ENCODE peak calls at places on chromosome 20, in seven cellular contexts. K is psoas muscle, U is transverse colon, F is heart left ventricle, G is dorsolateral prefrontal cortex, R is cardiac muscle cell, C is ascending aorta. M is an unnamed sample.

GRCh38 chr20:58032599-58032998 is 195.9 kb downstream of the ANKRD60 start:
- DNase-seq in C (no peak), G (no peak), U (no peak), R (no peak), K (no peak), F (no peak), M (no peak)

GRCh38 chr20:23596856-23597255 is 8.9 kb downstream of the CST9 start:
- DNase-seq in G (no peak), C (no peak), R (peak), U (no peak), K (no peak), F (no peak), M (no peak)

GRCh38 chr20:58023346-58023745 is 205.1 kb downstream of the ANKRD60 start:
- DNase-seq in U (no peak), C (peak), K (no peak), F (no peak), R (no peak), G (no peak), M (no peak)

GRCh38 chr20:33202451-33202850 is 14.7 kb upstream of the BPIFA3 start:
- DNase-seq in R (no peak), U (no peak), K (no peak), F (no peak), C (no peak), G (no peak), M (no peak)

GRCh38 chr20:25207149-25207959 is 11.8 kb downstream of the ENTPD6 start:
- DNase-seq in R (no peak), K (no peak), F (no peak), U (no peak), C (peak), G (no peak), M (no peak)

GRCh38 chr20:23212482-23212881 is 126.4 kb upstream of the CD93 start:
- DNase-seq in G (no peak), C (no peak), F (no peak), U (no peak), K (no peak), R (no peak), M (no peak)

GRCh38 chr20:53187402-53187801 is 215.2 kb downstream of the TSHZ2 start:
- DNase-seq in G (no peak), F (no peak), U (no peak), C (no peak), K (no peak), R (no peak), M (no peak)

GRCh38 chr20:51338692-51339440 is 203.7 kb downstream of the NFATC2 start:
- DNase-seq in K (no peak), U (no peak), F (no peak), R (peak), C (no peak), G (no peak), M (no peak)

GRCh38 chr20:48750941-48751620 is 76.7 kb downstream of the PREX1 start:
- DNase-seq in C (peak), U (peak), K (peak), R (peak), G (peak), F (peak), M (peak)

GRCh38 chr20:58602124-58602523 is 49.0 kb upstream of the STX16 start:
- DNase-seq in C (no peak), U (no peak), R (no peak), G (no peak), F (no peak), K (no peak), M (no peak)

GRCh38 chr20:41618807-41619294 is 674 bp upstream of the CHD6 start:
- DNase-seq in G (peak), R (no peak), U (no peak), F (no peak), K (no peak), C (no peak), M (peak)

GRCh38 chr20:9021699-9022098 is 47.2 kb upstream of the PLCB4 start:
- DNase-seq in G (no peak), K (no peak), U (no peak), R (peak), F (no peak), C (no peak), M (no peak)

GRCh38 chr20:34956751-34957472 is 1.2 kb downstream of the MYH7B start:
- DNase-seq in C (no peak), G (no peak), F (no peak), U (no peak), R (no peak), K (no peak), M (no peak)

GRCh38 chr20:49245921-49246740 is 26.9 kb downstream of the DDX27 start:
- DNase-seq in R (peak), G (no peak), U (no peak), F (no peak), C (no peak), K (no peak), M (no peak)

DNA sequence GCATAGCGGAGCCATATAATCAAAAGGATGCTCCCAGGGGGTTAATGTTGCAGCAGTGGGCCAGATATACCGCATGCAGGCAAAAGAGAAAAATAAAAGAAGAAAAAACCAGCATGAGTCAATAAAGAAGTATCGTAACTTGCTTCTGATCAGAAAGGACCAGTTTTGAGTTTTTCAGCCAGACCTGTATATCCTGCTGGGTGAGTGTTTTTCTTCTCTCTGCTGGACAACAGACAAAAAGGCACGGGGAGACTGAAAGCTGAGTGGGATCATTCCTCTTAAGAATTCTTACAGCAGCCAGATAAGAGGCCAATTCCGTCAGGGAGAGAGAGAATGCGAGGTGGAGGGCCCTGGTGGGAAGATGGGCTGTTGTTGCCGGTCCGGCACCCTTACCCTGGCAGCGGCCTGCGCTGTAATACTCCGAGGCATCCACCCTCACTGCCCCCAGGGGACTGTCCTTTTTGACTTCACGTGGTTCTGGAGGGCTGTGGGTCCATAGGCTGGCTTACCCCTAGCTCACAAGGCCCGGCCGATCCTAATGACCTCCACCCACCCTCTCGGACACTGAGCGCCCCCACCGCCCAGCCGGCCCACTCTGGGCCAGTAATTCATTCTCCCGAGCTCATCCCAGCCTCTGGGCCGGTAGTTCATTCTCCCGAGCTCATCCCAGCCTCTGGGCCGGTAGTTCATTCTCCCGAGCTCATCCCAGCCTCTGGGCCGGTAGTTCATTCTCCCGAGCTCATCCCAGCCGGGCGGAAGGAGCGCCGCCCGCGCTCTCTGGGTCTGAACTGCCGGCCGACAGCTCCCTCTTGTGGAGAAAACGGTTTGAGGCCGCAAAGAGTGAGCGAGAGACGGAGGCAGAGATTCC is 118.4 kb upstream of the SIRPA start:
- DNase-seq in G (peak), K (peak), F (peak), C (peak), U (peak), R (peak), M (peak)
- H3K27ac ChIP-seq in G (peak), K (no peak), F (peak), C (no peak), U (peak), R (peak), M (peak)

GRCh38 chr20:47359533-47360206 is 3.2 kb upstream of the ZMYND8 start:
- DNase-seq in U (no peak), K (no peak), G (no peak), R (no peak), F (no peak), C (no peak), M (no peak)

GRCh38 chr20:47358672-47359532 is 2.4 kb upstream of the ZMYND8 start:
- DNase-seq in G (peak), R (peak), K (peak), U (peak), F (no peak), C (peak), M (peak)

GRCh38 chr20:47361268-47361665 is 4.8 kb upstream of the ZMYND8 start:
- DNase-seq in R (no peak), C (no peak), F (no peak), K (no peak), U (no peak), G (no peak), M (no peak)

GRCh38 chr20:47360489-47361267 is 4.2 kb upstream of the ZMYND8 start:
- DNase-seq in F (peak), K (peak), R (peak), G (peak), U (peak), C (peak), M (peak)

DNA sequence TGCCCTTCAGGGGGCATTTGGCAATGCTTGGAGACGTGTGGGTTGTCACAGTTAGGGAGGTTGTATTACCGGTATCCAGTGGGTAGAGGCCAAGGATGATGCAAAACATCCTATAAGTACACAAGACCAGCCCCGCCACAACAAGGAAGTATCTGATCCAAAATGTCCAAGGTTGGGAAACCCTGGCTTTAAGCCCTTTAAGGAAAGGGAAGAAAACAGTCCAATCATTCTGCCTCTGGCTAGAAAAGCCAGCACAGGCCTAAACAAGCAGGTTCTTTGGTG is 3.6 kb upstream of the ZMYND8 start:
- DNase-seq in R (peak), U (peak), K (no peak), G (no peak), F (no peak), C (peak), M (no peak)
- H3K27ac ChIP-seq in R (peak), U (peak), K (peak), G (peak), F (peak), C (peak), M (peak)

DNA sequence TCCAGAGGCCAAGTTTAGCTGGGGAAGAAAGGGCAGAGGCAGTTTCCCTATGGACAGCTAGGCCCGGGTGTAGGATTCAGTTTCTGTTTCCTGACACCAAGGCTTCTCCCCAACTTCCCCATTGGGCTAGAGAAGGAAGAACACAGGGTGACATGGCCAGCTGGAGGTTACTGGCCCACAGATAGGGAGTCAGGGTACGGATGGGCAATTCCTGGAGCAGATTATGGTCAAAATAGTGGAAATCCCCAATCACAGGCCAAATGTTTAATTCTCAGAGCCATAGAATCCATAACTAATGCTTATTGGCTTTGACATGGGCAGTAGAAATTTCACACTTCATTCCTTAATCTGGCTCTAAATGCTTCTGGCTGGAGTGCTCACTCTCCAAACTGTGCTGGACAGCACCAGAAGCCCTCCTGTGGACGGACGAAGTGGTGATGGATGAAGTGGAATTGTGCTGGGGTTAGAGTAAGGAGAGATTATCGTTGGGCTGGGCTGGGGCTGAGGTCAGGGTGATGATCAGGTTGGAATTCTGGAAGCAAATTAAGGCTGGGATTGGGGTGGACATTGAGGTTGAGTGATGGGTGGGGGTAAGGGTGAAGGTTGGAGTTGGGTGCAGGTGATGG is 869 bp downstream of the SIGLEC1 start:
- DNase-seq in R (no peak), K (no peak), U (no peak), C (no peak), F (peak), G (no peak), M (no peak)
- H3K27ac ChIP-seq in R (no peak), K (no peak), U (no peak), C (no peak), F (no peak), G (no peak), M (no peak)

DNA sequence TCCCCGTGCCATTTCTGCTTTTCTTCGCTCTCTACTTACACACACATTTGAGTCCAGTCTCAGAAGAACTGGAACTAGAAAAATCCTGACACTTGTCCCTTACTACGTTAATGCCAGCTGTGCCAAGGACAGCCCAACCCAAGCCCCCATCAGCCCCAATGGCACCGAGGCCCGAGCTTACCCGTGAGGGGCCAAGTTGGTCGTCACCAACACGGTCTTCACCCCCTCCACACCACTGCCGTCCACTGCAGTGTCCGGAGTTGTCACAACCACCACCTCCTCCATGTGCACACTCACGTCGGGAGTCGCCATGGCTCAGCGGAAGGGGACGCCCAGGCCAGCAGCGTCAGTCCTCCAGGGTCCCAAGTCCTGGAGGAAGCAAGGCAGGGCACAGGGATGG is 7.8 kb downstream of the GMEB2 start:
- DNase-seq in R (no peak), K (no peak), G (no peak), F (peak), U (no peak), C (no peak), M (no peak)
- H3K27ac ChIP-seq in R (no peak), K (no peak), G (no peak), F (no peak), U (no peak), C (no peak), M (no peak)

GRCh38 chr20:61113731-61114130 is 138.3 kb upstream of the CDH4 start:
- DNase-seq in U (no peak), R (no peak), G (no peak), F (no peak), C (no peak), K (no peak), M (no peak)

GRCh38 chr20:61115627-61116026 is 136.4 kb upstream of the CDH4 start:
- DNase-seq in R (no peak), F (no peak), G (no peak), U (no peak), K (no peak), C (no peak), M (no peak)

GRCh38 chr20:61112515-61112914 is 139.5 kb upstream of the CDH4 start:
- DNase-seq in U (no peak), K (no peak), R (no peak), G (no peak), F (no peak), C (no peak), M (no peak)

GRCh38 chr20:61117725-61118124 is 134.3 kb upstream of the CDH4 start:
- DNase-seq in K (no peak), C (no peak), F (no peak), G (no peak), R (no peak), U (no peak), M (no peak)

DNA sequence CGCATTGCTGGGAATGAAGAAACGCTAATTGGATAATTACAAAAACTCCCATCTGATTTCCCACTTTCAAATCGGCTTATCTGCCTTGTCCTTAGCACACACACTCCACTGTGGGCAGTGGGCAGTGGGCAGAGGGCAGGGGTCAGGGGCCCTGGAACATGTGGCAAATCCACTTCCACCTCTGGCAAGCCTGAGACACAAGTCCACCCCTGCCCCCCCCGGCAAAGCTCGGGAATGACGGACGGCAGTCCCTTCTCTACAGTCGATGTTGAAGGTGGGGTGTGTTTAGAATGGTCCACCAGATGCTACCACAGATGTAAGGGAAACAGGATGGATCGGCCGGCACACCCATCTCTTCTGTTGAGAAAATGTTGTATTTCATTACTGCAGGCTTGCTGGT is 137.3 kb upstream of the CDH4 start:
- DNase-seq in R (no peak), U (no peak), F (no peak), K (no peak), G (no peak), C (no peak), M (no peak)
- H3K27ac ChIP-seq in R (no peak), U (no peak), F (no peak), K (no peak), G (no peak), C (no peak), M (no peak)

GRCh38 chr20:38075161-38075998 is 41.8 kb downstream of the RPRD1B start:
- DNase-seq in U (no peak), K (no peak), C (no peak), F (no peak), R (no peak), G (no peak), M (no peak)
- H3K27ac ChIP-seq in U (peak), K (peak), C (peak), F (peak), R (peak), G (peak), M (no peak)

GRCh38 chr20:438581-439469 is 23.5 kb downstream of the TBC1D20 start:
- DNase-seq in K (no peak), F (no peak), U (peak), G (no peak), R (peak), C (no peak), M (no peak)
- H3K27ac ChIP-seq in K (peak), F (peak), U (no peak), G (no peak), R (no peak), C (no peak), M (no peak)

GRCh38 chr20:36065427-36065998 is 89.0 kb upstream of the EPB41L1 start:
- DNase-seq in G (no peak), C (no peak), R (no peak), U (no peak), K (no peak), F (no peak), M (no peak)

GRCh38 chr20:36074983-36075382 is 79.6 kb upstream of the EPB41L1 start:
- DNase-seq in K (no peak), F (no peak), C (no peak), U (no peak), R (peak), G (no peak), M (no peak)

GRCh38 chr20:36066777-36067176 is 87.8 kb upstream of the EPB41L1 start:
- DNase-seq in K (no peak), F (no peak), C (no peak), G (no peak), R (no peak), U (no peak), M (no peak)

GRCh38 chr20:36071848-36072247 is 82.7 kb upstream of the EPB41L1 start:
- DNase-seq in G (no peak), U (no peak), K (no peak), C (no peak), F (no peak), R (no peak), M (no peak)

DNA sequence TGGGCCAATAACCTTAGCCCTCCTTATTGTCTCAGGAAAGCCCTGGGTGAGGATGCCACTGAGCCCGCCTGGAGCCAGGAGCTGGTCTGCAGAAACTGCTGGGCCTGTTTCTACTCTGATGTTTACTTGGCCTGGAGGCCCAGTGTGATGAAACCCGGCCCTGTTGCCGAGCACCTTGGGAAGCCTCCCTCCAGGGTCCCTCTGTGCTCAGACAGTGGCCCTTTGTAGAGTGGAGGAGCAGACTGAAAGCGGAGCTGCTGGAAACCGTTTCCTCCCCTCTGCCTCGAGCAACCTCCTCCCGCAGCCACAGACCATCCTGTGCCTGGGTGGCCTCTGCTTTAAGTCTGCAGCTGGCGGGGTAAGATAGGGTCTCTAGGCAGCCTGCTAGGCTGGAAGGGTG is 84.1 kb upstream of the EPB41L1 start:
- DNase-seq in U (no peak), C (no peak), R (peak), K (no peak), F (no peak), G (no peak), M (peak)
- H3K27ac ChIP-seq in U (no peak), C (no peak), R (peak), K (no peak), F (no peak), G (peak), M (peak)

M was measured in caudate nucleus.